ENCODE peak calls at places on chromosomes 13 and 19, in five cellular contexts. One of them, this sample, is unnamed.

GRCh38 chr19:33373701-33374405 is at the start of gene CEBPG:
- DNase-seq in activated T-cell treated with anti-CD3 and anti-CD28 coated beads for 1 hour: peak; percentile 36
- DNase-seq in BJ: no peak
- DNase-seq in mammary epithelial cell: peak; percentile 58
- DNase-seq in fibroblast of villous mesenchyme: peak; percentile 71
- DNase-seq in this sample: no peak

GRCh38 chr13:34152409-34152808 is 334.5 kb downstream of the RFC3 start:
- DNase-seq in activated T-cell treated with anti-CD3 and anti-CD28 coated beads for 1 hour: no peak
- DNase-seq in fibroblast of villous mesenchyme: no peak
- DNase-seq in BJ: no peak
- DNase-seq in mammary epithelial cell: no peak
- DNase-seq in this sample: no peak

GRCh38 chr19:10699650-10700335 is 1.4 kb upstream of the QTRT1 start:
- DNase-seq in mammary epithelial cell: peak; percentile 30
- DNase-seq in fibroblast of villous mesenchyme: peak; percentile 68
- DNase-seq in activated T-cell treated with anti-CD3 and anti-CD28 coated beads for 1 hour: peak; percentile 58
- DNase-seq in BJ: no peak
- DNase-seq in this sample: peak; percentile 42

GRCh38 chr19:17171874-17172273 is 43.3 kb upstream of the USE1 start:
- DNase-seq in BJ: no peak
- DNase-seq in fibroblast of villous mesenchyme: no peak
- DNase-seq in mammary epithelial cell: no peak
- DNase-seq in activated T-cell treated with anti-CD3 and anti-CD28 coated beads for 1 hour: no peak
- DNase-seq in this sample: no peak

GRCh38 chr13:30616927-30617314 is 799 bp upstream of the USPL1 start:
- DNase-seq in BJ: peak; percentile 56
- DNase-seq in mammary epithelial cell: peak; percentile 82
- DNase-seq in fibroblast of villous mesenchyme: peak; percentile 97
- DNase-seq in activated T-cell treated with anti-CD3 and anti-CD28 coated beads for 1 hour: peak; percentile 30
- DNase-seq in this sample: peak; percentile 50

GRCh38 chr19:32330149-32330548 is 15.3 kb upstream of the ZNF507 start:
- DNase-seq in activated T-cell treated with anti-CD3 and anti-CD28 coated beads for 1 hour: no peak
- DNase-seq in BJ: no peak
- DNase-seq in fibroblast of villous mesenchyme: no peak
- DNase-seq in mammary epithelial cell: no peak
- DNase-seq in this sample: no peak

GRCh38 chr19:2271516-2272103 is 10.4 kb downstream of the PEAK3 start:
- DNase-seq in fibroblast of villous mesenchyme: peak; percentile 75
- DNase-seq in activated T-cell treated with anti-CD3 and anti-CD28 coated beads for 1 hour: no peak
- DNase-seq in mammary epithelial cell: peak; percentile 71
- DNase-seq in BJ: no peak
- DNase-seq in this sample: peak; percentile 53

GRCh38 chr13:111893071-111893606 is 173.8 kb upstream of the SOX1 start:
- DNase-seq in BJ: no peak
- DNase-seq in mammary epithelial cell: no peak
- DNase-seq in activated T-cell treated with anti-CD3 and anti-CD28 coated beads for 1 hour: no peak
- DNase-seq in fibroblast of villous mesenchyme: no peak
- DNase-seq in this sample: no peak

GRCh38 chr19:50325310-50326100 is 3.7 kb downstream of the KCNC3 start:
- DNase-seq in BJ: no peak
- DNase-seq in fibroblast of villous mesenchyme: peak; percentile 20
- DNase-seq in activated T-cell treated with anti-CD3 and anti-CD28 coated beads for 1 hour: peak; percentile 59
- DNase-seq in mammary epithelial cell: peak; percentile 33
- DNase-seq in this sample: no peak

GRCh38 chr19:44626067-44626624 is 12.8 kb downstream of the IGSF23 start:
- DNase-seq in activated T-cell treated with anti-CD3 and anti-CD28 coated beads for 1 hour: no peak
- DNase-seq in fibroblast of villous mesenchyme: peak; percentile 89
- DNase-seq in BJ: peak; percentile 95
- DNase-seq in mammary epithelial cell: peak; percentile 90
- DNase-seq in this sample: peak; percentile 99

GRCh38 chr19:17797397-17798201 is 2.7 kb downstream of the B3GNT3 start:
- DNase-seq in fibroblast of villous mesenchyme: no peak
- DNase-seq in BJ: no peak
- DNase-seq in mammary epithelial cell: peak; percentile 90
- DNase-seq in activated T-cell treated with anti-CD3 and anti-CD28 coated beads for 1 hour: no peak
- DNase-seq in this sample: peak; percentile 60

GRCh38 chr13:98419786-98420559 is 156.9 kb downstream of the STK24 start:
- DNase-seq in activated T-cell treated with anti-CD3 and anti-CD28 coated beads for 1 hour: no peak
- DNase-seq in BJ: no peak
- DNase-seq in mammary epithelial cell: no peak
- DNase-seq in fibroblast of villous mesenchyme: no peak
- DNase-seq in this sample: no peak

GRCh38 chr19:27744926-27745844 is 1467.8 kb downstream of the UQCRFS1 start:
- DNase-seq in fibroblast of villous mesenchyme: no peak
- DNase-seq in BJ: no peak
- DNase-seq in activated T-cell treated with anti-CD3 and anti-CD28 coated beads for 1 hour: no peak
- DNase-seq in mammary epithelial cell: no peak
- DNase-seq in this sample: no peak

GRCh38 chr13:100887729-100888151 is 213.1 kb upstream of the TMTC4 start:
- DNase-seq in mammary epithelial cell: no peak
- DNase-seq in BJ: peak; percentile 41
- DNase-seq in activated T-cell treated with anti-CD3 and anti-CD28 coated beads for 1 hour: no peak
- DNase-seq in fibroblast of villous mesenchyme: peak; percentile 78
- DNase-seq in this sample: peak; percentile 43

GRCh38 chr19:10430505-10431253 is 10.3 kb downstream of the PDE4A start:
- DNase-seq in mammary epithelial cell: no peak
- DNase-seq in BJ: no peak
- DNase-seq in activated T-cell treated with anti-CD3 and anti-CD28 coated beads for 1 hour: no peak
- DNase-seq in fibroblast of villous mesenchyme: peak; percentile 60
- DNase-seq in this sample: no peak

GRCh38 chr13:71378992-71379905 is 487.8 kb downstream of the DACH1 start:
- DNase-seq in fibroblast of villous mesenchyme: peak; percentile 55
- DNase-seq in BJ: no peak
- DNase-seq in mammary epithelial cell: peak; percentile 27
- DNase-seq in activated T-cell treated with anti-CD3 and anti-CD28 coated beads for 1 hour: no peak
- DNase-seq in this sample: peak; percentile 26

GRCh38 chr19:3515891-3516422 is 9.8 kb downstream of the FZR1 start:
- DNase-seq in mammary epithelial cell: no peak
- DNase-seq in fibroblast of villous mesenchyme: no peak
- DNase-seq in BJ: no peak
- DNase-seq in activated T-cell treated with anti-CD3 and anti-CD28 coated beads for 1 hour: no peak
- DNase-seq in this sample: no peak

GRCh38 chr13:113086991-113087922 is 18.3 kb upstream of the F7 start:
- DNase-seq in BJ: no peak
- DNase-seq in fibroblast of villous mesenchyme: no peak
- DNase-seq in activated T-cell treated with anti-CD3 and anti-CD28 coated beads for 1 hour: no peak
- DNase-seq in mammary epithelial cell: no peak
- DNase-seq in this sample: no peak

GRCh38 chr19:32671883-32672282 is 3.1 kb downstream of the ANKRD27 start:
- DNase-seq in activated T-cell treated with anti-CD3 and anti-CD28 coated beads for 1 hour: no peak
- DNase-seq in BJ: no peak
- DNase-seq in fibroblast of villous mesenchyme: peak; percentile 60
- DNase-seq in mammary epithelial cell: no peak
- DNase-seq in this sample: no peak

GRCh38 chr13:24632382-24633121 is 47.7 kb upstream of the ATP12A start:
- DNase-seq in fibroblast of villous mesenchyme: no peak
- DNase-seq in BJ: no peak
- DNase-seq in activated T-cell treated with anti-CD3 and anti-CD28 coated beads for 1 hour: no peak
- DNase-seq in mammary epithelial cell: peak; percentile 59
- DNase-seq in this sample: no peak

This sample was measured in HS-5.